ENCODE peak calls at places on chromosome 19, in eight cellular contexts. D is head of caudate nucleus, W is AG09309, R is smooth muscle cell of the brain vasculature, I is Peyer's patch, V is heart right ventricle, A is fibroblast of villous mesenchyme, B is lower leg skin. Y is an unnamed sample.

GRCh38 chr19:43776285-43776684 is 4.5 kb downstream of the KCNN4 start:
- DNase-seq in I (no peak), W (no peak), R (no peak), A (no peak), V (no peak), B (no peak), D (no peak), Y (no peak)

GRCh38 chr19:2461751-2462634 is 5.2 kb upstream of the LMNB2 start:
- DNase-seq in B (no peak), R (no peak), D (peak), W (no peak), I (peak), A (peak), V (peak), Y (no peak)

GRCh38 chr19:32717496-32717895 is 2.1 kb upstream of the TDRD12 start:
- DNase-seq in I (no peak), R (no peak), D (no peak), B (no peak), V (no peak), A (no peak), W (no peak), Y (no peak)

GRCh38 chr19:39078436-39079200 is 5.5 kb upstream of the ACP7 start:
- DNase-seq in R (peak), D (peak), V (no peak), A (peak), W (peak), B (no peak), I (no peak), Y (no peak)

GRCh38 chr19:13699786-13700185 is 64.5 kb upstream of the MRI1 start:
- DNase-seq in I (no peak), D (no peak), R (no peak), A (no peak), B (no peak), V (no peak), W (no peak), Y (no peak)

GRCh38 chr19:9645466-9645865 is 24.4 kb upstream of the ZNF561 start:
- DNase-seq in I (no peak), V (no peak), B (no peak), W (no peak), D (no peak), R (no peak), A (no peak), Y (no peak)

GRCh38 chr19:58543826-58544590 is at the start of gene TRIM28:
- DNase-seq in I (peak), A (peak), R (peak), V (peak), W (peak), B (peak), D (peak), Y (peak)

GRCh38 chr19:50486823-50487515 is 10.3 kb upstream of the GARIN5A start:
- DNase-seq in W (no peak), I (no peak), V (no peak), R (no peak), D (no peak), A (peak), B (no peak), Y (peak)

GRCh38 chr19:38543807-38544568 is 73.8 kb downstream of the MAP4K1 start:
- DNase-seq in R (peak), V (peak), W (peak), D (peak), I (peak), A (peak), B (peak), Y (peak)